ENCODE peak calls at places on chromosomes 12 and 14, in ten cellular contexts. Q, H, C, X, L, W, P, N, Z and R are unnamed samples.

GRCh38 chr12:90826031-90826430 is 128.9 kb downstream of the CCER1 start:
- DNase-seq in Q (no peak), H (no peak), C (no peak), X (no peak), L (no peak), W (no peak), P (no peak), N (no peak), Z (no peak), R (no peak)

GRCh38 chr14:20455355-20456300 is 602 bp downstream of the APEX1 start:
- DNase-seq in Q (no peak), H (peak; percentile 68), C (peak; percentile 77), X (peak; percentile 77), L (peak; percentile 78), W (peak; percentile 58), P (no peak), N (no peak), Z (peak; percentile 74), R (peak; percentile 81)

GRCh38 chr12:128387811-128388422 is 120.9 kb downstream of the TMEM132C start:
- DNase-seq in Q (no peak), H (peak; percentile 43), C (no peak), X (no peak), L (peak; percentile 65), W (no peak), P (no peak), N (peak; percentile 69), Z (peak; percentile 36), R (no peak)

GRCh38 chr12:72869025-72869424 is 596.9 kb downstream of the TRHDE start:
- DNase-seq in Q (no peak), H (no peak), C (no peak), X (no peak), L (peak; percentile 4), W (no peak), P (no peak), N (no peak), Z (no peak), R (no peak)

GRCh38 chr12:46390881-46391280 is 18.3 kb upstream of the SLC38A2 start:
- DNase-seq in Q (peak; percentile 76), H (no peak), C (no peak), X (no peak), L (no peak), W (no peak), P (no peak), N (no peak), Z (no peak), R (no peak)

GRCh38 chr12:20345866-20346265 is 22.5 kb upstream of the PDE3A start:
- DNase-seq in Q (peak; percentile 48), H (no peak), C (no peak), X (no peak), L (no peak), W (no peak), P (no peak), N (no peak), Z (no peak), R (no peak)

GRCh38 chr14:105533391-105533790 is 7.0 kb downstream of the TMEM121 start:
- DNase-seq in Q (no peak), H (no peak), C (no peak), X (no peak), L (no peak), W (no peak), P (no peak), N (no peak), Z (no peak), R (no peak)

GRCh38 chr14:69013943-69014782 is 35.1 kb upstream of the ACTN1 start:
- DNase-seq in Q (peak; percentile 64), H (no peak), C (peak; percentile 92), X (peak; percentile 81), L (peak; percentile 95), W (peak; percentile 79), P (no peak), N (no peak), Z (peak; percentile 96), R (peak; percentile 35)

GRCh38 chr12:31759621-31760459 is 31.0 kb upstream of the AMN1 start:
- DNase-seq in Q (no peak), H (no peak), C (no peak), X (no peak), L (no peak), W (no peak), P (no peak), N (no peak), Z (no peak), R (no peak)

GRCh38 chr14:106268013-106268727 is 741.8 kb downstream of the TMEM121 start:
- DNase-seq in Q (no peak), H (peak; percentile 24), C (peak; percentile 50), X (no peak), L (no peak), W (peak; percentile 69), P (no peak), N (no peak), Z (peak; percentile 49), R (no peak)

GRCh38 chr12:51863363-51863920 is 14.9 kb upstream of the FIGNL2 start:
- DNase-seq in Q (no peak), H (no peak), C (no peak), X (no peak), L (no peak), W (peak; percentile 24), P (no peak), N (no peak), Z (no peak), R (no peak)

DNA sequence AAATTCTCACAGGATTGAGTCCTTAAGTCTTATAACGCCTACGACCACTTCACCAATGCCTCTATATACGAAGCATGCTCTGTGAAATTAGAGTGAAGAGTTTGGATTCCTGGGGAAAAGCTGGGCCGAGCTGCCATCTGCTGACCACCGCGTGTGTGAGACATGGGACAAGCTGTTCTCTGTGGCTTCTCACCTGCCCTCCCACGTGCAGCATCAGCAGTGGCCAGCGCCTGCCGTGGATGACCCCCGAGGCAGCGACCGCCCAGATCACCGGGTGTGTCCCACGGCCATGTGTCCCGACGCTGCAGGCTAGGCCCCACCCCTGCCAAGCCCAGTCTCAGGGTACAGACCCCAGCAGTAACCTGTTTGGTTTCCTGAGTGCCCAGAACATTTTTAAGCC is 21.6 kb upstream of the GOLGA3 start:
- DNase-seq in Q (no peak), H (no peak), C (no peak), X (no peak), L (no peak), W (no peak), P (no peak), N (no peak), Z (no peak), R (no peak)
- TF ChIP-seq CTCF in Q (no peak), H (no peak), C (no peak), X (no peak), L (no peak), W (no peak), P (no peak), N (no peak), Z (no peak), R (no peak)

GRCh38 chr14:104221071-104221625 is 82.8 kb downstream of the KIF26A start:
- DNase-seq in Q (no peak), H (no peak), C (peak; percentile 46), X (no peak), L (no peak), W (peak; percentile 21), P (no peak), N (peak; percentile 28), Z (no peak), R (no peak)
- TF ChIP-seq CTCF in Q (no peak), H (no peak), C (no peak), X (no peak), L (no peak), W (no peak), P (no peak), N (no peak), Z (no peak), R (no peak)

DNA sequence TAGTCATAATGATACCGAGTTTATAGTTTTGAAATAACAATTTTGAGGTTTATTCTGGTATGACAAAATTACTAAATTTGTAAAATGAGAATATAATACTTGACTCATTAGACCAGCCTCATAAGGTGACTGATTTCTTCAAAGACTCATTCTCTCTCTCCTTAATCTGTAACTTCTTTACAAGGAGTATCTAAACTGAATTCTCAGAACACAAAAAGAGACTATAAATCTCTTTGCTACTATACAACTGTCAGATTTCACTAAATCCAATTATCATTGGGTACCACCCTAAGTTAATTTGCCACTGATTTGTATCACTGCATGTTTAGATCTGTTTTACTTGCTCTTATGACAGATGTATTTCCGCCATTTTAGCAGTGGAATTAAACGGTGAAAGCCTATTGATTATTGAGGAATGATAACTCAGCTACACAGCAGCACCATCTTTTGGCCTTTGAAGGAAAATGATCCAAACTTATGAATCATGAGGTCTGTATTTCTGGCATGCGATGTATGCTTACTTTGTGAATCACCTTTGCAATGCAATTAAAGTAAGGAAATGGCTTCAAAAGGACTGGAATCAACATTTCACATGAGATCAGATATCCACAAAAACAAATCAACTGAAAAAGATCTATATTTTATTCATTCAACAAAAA is 161.2 kb downstream of the RERGL start:
- DNase-seq in Q (peak; percentile 90), H (no peak), C (no peak), X (peak; percentile 91), L (peak; percentile 88), W (no peak), P (peak; percentile 75), N (no peak), Z (no peak), R (peak; percentile 48)
- TF ChIP-seq CTCF in Q (no peak), H (no peak), C (no peak), X (peak; percentile 30), L (peak; percentile 74), W (no peak), P (peak; percentile 15), N (no peak), Z (no peak), R (peak; percentile 21)

GRCh38 chr12:6792522-6793201 is 3.3 kb downstream of the CD4 start:
- DNase-seq in Q (no peak), H (no peak), C (peak; percentile 69), X (no peak), L (no peak), W (no peak), P (no peak), N (no peak), Z (peak; percentile 91), R (no peak)

GRCh38 chr12:6790496-6791150 is 1.3 kb downstream of the CD4 start:
- DNase-seq in Q (no peak), H (no peak), C (no peak), X (no peak), L (no peak), W (no peak), P (no peak), N (no peak), Z (peak; percentile 60), R (no peak)

GRCh38 chr12:6788972-6789905 is at the start of gene CD4:
- DNase-seq in Q (no peak), H (no peak), C (peak; percentile 81), X (no peak), L (no peak), W (peak; percentile 81), P (no peak), N (no peak), Z (peak; percentile 95), R (no peak)

GRCh38 chr12:6795088-6795487 is 5.8 kb downstream of the CD4 start:
- DNase-seq in Q (no peak), H (no peak), C (no peak), X (no peak), L (no peak), W (no peak), P (no peak), N (no peak), Z (no peak), R (no peak)

DNA sequence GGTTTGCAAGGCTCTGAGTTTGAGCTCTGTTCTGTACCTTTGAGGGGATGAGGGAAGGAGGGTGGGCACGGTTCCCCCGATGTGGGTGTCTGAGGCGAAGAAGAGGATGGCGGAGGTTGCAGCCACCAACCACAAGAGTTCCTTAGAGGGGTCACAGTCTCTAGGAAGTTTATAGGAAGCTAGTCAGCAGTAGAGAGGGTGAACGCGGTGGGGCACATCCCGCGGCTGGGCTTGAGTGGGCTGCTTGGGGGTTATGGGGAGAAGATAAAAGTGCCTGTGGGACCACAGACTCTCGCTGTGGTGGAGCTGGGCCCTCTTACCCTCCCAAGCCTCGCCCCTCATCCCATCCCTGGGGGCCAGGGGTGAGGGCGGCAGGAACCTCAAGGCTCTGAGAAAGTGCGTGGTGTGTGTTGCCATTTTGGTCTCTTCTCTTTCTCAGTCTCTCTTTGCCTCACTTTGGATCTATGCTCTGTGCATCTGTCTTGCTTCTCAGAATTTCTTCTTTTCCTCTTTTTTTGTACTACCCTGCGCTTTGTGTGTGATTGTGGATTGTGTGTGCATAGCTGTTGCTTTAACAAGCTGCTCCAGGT is 2.7 kb downstream of the CD4 start:
- DNase-seq in Q (no peak), H (no peak), C (no peak), X (no peak), L (no peak), W (no peak), P (no peak), N (no peak), Z (peak; percentile 17), R (no peak)
- TF ChIP-seq CTCF in Q (no peak), H (no peak), C (no peak), X (no peak), L (no peak), W (no peak), P (no peak), N (no peak), Z (no peak), R (no peak)